ENCODE peak calls at places on chromosomes 12 and 14, in eight cellular contexts. Q is NCI-H1417 treated with DMSO at 0.1 percent for 48 hours, W is AML-193, Y is heart left ventricle, R is bronchial epithelial cell, I is C1 segment of cervical spinal cord, B is EL, L is Right ventricle myocardium inferior. C is an unnamed sample.

GRCh38 chr12:14777271-14777670 is 26.0 kb downstream of the WBP11 start:
- DNase-seq in Q (peak), W (no peak), Y (no peak), R (peak), I (no peak), B (peak), L (no peak), C (peak)

GRCh38 chr12:99985129-99985570 is 414 bp upstream of the ANKS1B start:
- DNase-seq in Q (no peak), W (no peak), Y (no peak), R (no peak), I (no peak), B (no peak), L (no peak), C (no peak)

GRCh38 chr14:61462566-61463195 is 141.3 kb downstream of the PRKCH start:
- DNase-seq in Q (no peak), W (no peak), Y (no peak), R (peak), I (no peak), B (peak), L (no peak), C (peak)

GRCh38 chr12:113392988-113393579 is 10.6 kb downstream of the SDS start:
- DNase-seq in Q (no peak), W (no peak), Y (no peak), R (no peak), I (no peak), B (no peak), L (no peak), C (no peak)

GRCh38 chr14:64611358-64612020 is 61.7 kb downstream of the PPP1R36 start:
- DNase-seq in Q (no peak), W (no peak), Y (no peak), R (no peak), I (no peak), B (no peak), L (no peak), C (peak)

GRCh38 chr12:48996794-48997718 is 2.1 kb downstream of the DDN start:
- DNase-seq in Q (no peak), W (peak), Y (peak), R (peak), I (peak), B (peak), L (peak), C (peak)

GRCh38 chr14:51929920-51930682 is 59.2 kb upstream of the RTRAF start:
- DNase-seq in Q (no peak), W (no peak), Y (no peak), R (no peak), I (no peak), B (no peak), L (no peak), C (no peak)

GRCh38 chr12:47407730-47408129 is 298.1 kb downstream of the RPAP3 start:
- DNase-seq in Q (no peak), W (no peak), Y (no peak), R (no peak), I (no peak), B (no peak), L (no peak), C (no peak)

GRCh38 chr12:5562581-5562980 is 130.7 kb downstream of the NTF3 start:
- DNase-seq in Q (no peak), W (no peak), Y (no peak), R (no peak), I (no peak), B (no peak), L (no peak), C (no peak)

GRCh38 chr12:24111101-24111500 is 161.6 kb upstream of the SOX5 start:
- DNase-seq in Q (no peak), W (no peak), Y (no peak), R (peak), I (no peak), B (peak), L (no peak), C (peak)

GRCh38 chr12:19158909-19159308 is 29.4 kb downstream of the PLEKHA5 start:
- DNase-seq in Q (no peak), W (no peak), Y (no peak), R (no peak), I (no peak), B (peak), L (no peak), C (no peak)

GRCh38 chr12:13687633-13688032 is 293.8 kb downstream of the GRIN2B start:
- DNase-seq in Q (no peak), W (no peak), Y (no peak), R (no peak), I (no peak), B (no peak), L (no peak), C (no peak)

GRCh38 chr14:64704743-64705405 is 650 bp downstream of the PLEKHG3 start:
- DNase-seq in Q (no peak), W (no peak), Y (no peak), R (no peak), I (peak), B (peak), L (peak), C (no peak)

GRCh38 chr12:12505544-12506501 is 56.8 kb downstream of the DUSP16 start:
- DNase-seq in Q (no peak), W (no peak), Y (no peak), R (no peak), I (no peak), B (peak), L (no peak), C (peak)

GRCh38 chr14:33307691-33308369 is 369.2 kb downstream of the NPAS3 start:
- DNase-seq in Q (no peak), W (no peak), Y (peak), R (no peak), I (peak), B (peak), L (no peak), C (peak)

GRCh38 chr12:70835948-70836347 is 84.6 kb downstream of the PTPRR start:
- DNase-seq in Q (no peak), W (no peak), Y (no peak), R (no peak), I (no peak), B (no peak), L (no peak), C (peak)

GRCh38 chr14:75022655-75023054 is 19.9 kb downstream of the EIF2B2 start:
- DNase-seq in Q (no peak), W (no peak), Y (peak), R (no peak), I (no peak), B (peak), L (peak), C (peak)

GRCh38 chr12:56723889-56724659 is 1.0 kb downstream of the NACA start:
- DNase-seq in Q (no peak), W (peak), Y (peak), R (peak), I (peak), B (peak), L (no peak), C (peak)

GRCh38 chr12:14663002-14663401 is 33.4 kb downstream of the GUCY2C start:
- DNase-seq in Q (no peak), W (no peak), Y (no peak), R (no peak), I (no peak), B (no peak), L (no peak), C (no peak)

GRCh38 chr14:42374332-42374731 is 767.7 kb downstream of the LRFN5 start:
- DNase-seq in Q (no peak), W (no peak), Y (no peak), R (no peak), I (no peak), B (no peak), L (no peak), C (no peak)

GRCh38 chr14:85195872-85196477 is 334.0 kb upstream of the FLRT2 start:
- DNase-seq in Q (no peak), W (no peak), Y (no peak), R (peak), I (no peak), B (peak), L (no peak), C (no peak)

GRCh38 chr12:55663391-55663790 is 26.7 kb downstream of the OR10P1 start:
- DNase-seq in Q (no peak), W (no peak), Y (no peak), R (no peak), I (no peak), B (no peak), L (no peak), C (no peak)

GRCh38 chr12:118853634-118854033 is 127.7 kb upstream of the SRRM4 start:
- DNase-seq in Q (no peak), W (no peak), Y (no peak), R (peak), I (no peak), B (peak), L (no peak), C (no peak)

GRCh38 chr14:55599250-55599879 is 19.4 kb downstream of the KTN1 start:
- DNase-seq in Q (no peak), W (no peak), Y (no peak), R (no peak), I (no peak), B (no peak), L (no peak), C (no peak)

GRCh38 chr14:76826122-76826521 is at the start of gene LRRC74A:
- DNase-seq in Q (no peak), W (no peak), Y (no peak), R (peak), I (no peak), B (no peak), L (no peak), C (no peak)

GRCh38 chr12:110679201-110679600 is 9.7 kb downstream of the HVCN1 start:
- DNase-seq in Q (no peak), W (no peak), Y (no peak), R (no peak), I (no peak), B (no peak), L (no peak), C (no peak)

GRCh38 chr14:53034688-53035087 is 83.8 kb upstream of the FERMT2 start:
- DNase-seq in Q (no peak), W (no peak), Y (no peak), R (no peak), I (no peak), B (no peak), L (no peak), C (no peak)

C was measured in M059J.